ENCODE peak calls at places on chromosomes 16 and 17, in nine cellular contexts. Z is non-pigmented ciliary epithelial cell, X is GM03348, I is EL, B is endothelial cell, R is NCI-H510A, T is tibial artery, E is heart left ventricle, G is NCI-H460. U is an unnamed sample.

GRCh38 chr16:22297871-22298733 is 893 bp downstream of the POLR3E start:
- DNase-seq in I (peak; percentile 95), E (peak; percentile 59), G (peak; percentile 93), B (peak; percentile 78), R (peak; percentile 49), Z (peak; percentile 83), X (peak; percentile 84), T (peak; percentile 39), U (peak; percentile 99)

GRCh38 chr17:7315570-7316243 is 547 bp upstream of the GPS2 start:
- DNase-seq in B (no peak), I (no peak), E (no peak), Z (no peak), X (no peak), G (no peak), T (no peak), R (no peak), U (no peak)

GRCh38 chr16:4803479-4804243 is 1.2 kb upstream of the ROGDI start:
- DNase-seq in B (no peak), I (no peak), T (no peak), G (no peak), Z (no peak), X (no peak), E (no peak), R (no peak), U (no peak)

GRCh38 chr16:78444-79145 is 570 bp downstream of the MPG start:
- DNase-seq in G (no peak), E (peak; percentile 52), B (peak; percentile 38), R (no peak), T (no peak), X (peak; percentile 69), I (peak; percentile 32), Z (no peak), U (peak; percentile 66)

GRCh38 chr16:69563605-69564580 is 1.9 kb upstream of the NFAT5 start:
- DNase-seq in B (no peak), X (no peak), Z (no peak), T (no peak), G (no peak), R (no peak), E (no peak), I (peak; percentile 54), U (peak; percentile 81)

GRCh38 chr17:80036715-80037477 is 454 bp downstream of the CCDC40 start:
- DNase-seq in E (no peak), I (peak; percentile 52), Z (no peak), X (peak; percentile 42), B (peak; percentile 51), R (peak; percentile 32), T (no peak), G (no peak), U (peak; percentile 75)

GRCh38 chr17:44940321-44940720 is 7.3 kb downstream of the KIF18B start:
- DNase-seq in R (no peak), X (peak; percentile 40), T (no peak), Z (no peak), G (no peak), E (no peak), I (peak; percentile 76), B (no peak), U (no peak)

GRCh38 chr17:4531988-4532736 is 23.0 kb downstream of the MYBBP1A start:
- DNase-seq in T (no peak), G (no peak), E (no peak), X (no peak), R (no peak), B (no peak), I (no peak), Z (no peak), U (no peak)

GRCh38 chr17:29451338-29451737 is 61.2 kb downstream of the TAOK1 start:
- DNase-seq in E (no peak), G (no peak), X (no peak), I (no peak), T (no peak), B (no peak), R (no peak), Z (no peak), U (no peak)

GRCh38 chr16:85491798-85492616 is 121.1 kb upstream of the GSE1 start:
- DNase-seq in X (no peak), B (no peak), R (no peak), I (no peak), E (peak; percentile 84), Z (no peak), T (peak; percentile 73), G (no peak), U (no peak)

GRCh38 chr17:36127199-36127881 is 23.7 kb downstream of the CCL4 start:
- DNase-seq in Z (no peak), I (no peak), E (no peak), G (no peak), R (no peak), B (no peak), X (no peak), T (no peak), U (no peak)

GRCh38 chr17:77427471-77427991 is 286.8 kb downstream of the SEC14L1 start:
- DNase-seq in Z (no peak), G (no peak), R (no peak), T (peak; percentile 70), X (peak; percentile 87), I (peak; percentile 88), B (no peak), E (peak; percentile 71), U (peak; percentile 90)

GRCh38 chr17:77254961-77255741 is 114.4 kb downstream of the SEC14L1 start:
- DNase-seq in R (no peak), Z (no peak), B (no peak), T (no peak), E (no peak), G (peak; percentile 18), I (peak; percentile 98), X (peak; percentile 91), U (peak; percentile 97)

GRCh38 chr17:82435103-82435502 is 15.4 kb downstream of the CYBC1 start:
- DNase-seq in I (peak; percentile 57), E (no peak), T (no peak), X (no peak), B (no peak), R (no peak), G (no peak), Z (no peak), U (peak; percentile 9)

U was measured in mesenchymal stem cell.